ENCODE peak calls at places on chromosomes 4 and X, in seven cellular contexts. V is neural progenitor cell, J is mammary epithelial cell, H is fibroblast of lung, K is PC-3, L is HepG2, P is astrocyte. M is an unnamed sample. For H3K4me1, the result is how much of the 10 kb centered on the place peaks cover.

GRCh38 chr4:76545161-76545884 is 110.3 kb downstream of the SHROOM3 start:
- DNase-seq in V (no peak), J (peak), H (peak), K (peak), L (no peak), P (peak), M (no peak)

GRCh38 chr4:113457886-113458285 is 303.7 kb downstream of the CAMK2D start:
- DNase-seq in V (no peak), J (no peak), H (peak), K (no peak), L (no peak), P (no peak), M (no peak)

GRCh38 chr4:600850-601515 is 24.4 kb upstream of the PDE6B start:
- DNase-seq in V (no peak), J (peak), H (no peak), K (no peak), L (no peak), P (no peak), M (no peak)

GRCh38 chr4:41178372-41179085 is 35.8 kb downstream of the APBB2 start:
- DNase-seq in V (no peak), J (peak), H (peak), K (peak), L (no peak), P (peak), M (no peak)

GRCh38 chrX:125651426-125651825 is 331.8 kb downstream of the TEX13C start:
- DNase-seq in V (no peak), J (peak), H (peak), K (no peak), L (no peak), P (peak), M (no peak)

GRCh38 chrX:100606753-100607152 is 22.0 kb downstream of the TNMD start:
- DNase-seq in V (no peak), J (no peak), H (no peak), K (no peak), L (no peak), P (no peak), M (no peak)

GRCh38 chr4:93396274-93396673 is 432.3 kb upstream of the ATOH1 start:
- DNase-seq in V (no peak), J (peak), H (peak), K (peak), L (no peak), P (peak), M (no peak)

GRCh38 chrX:44162964-44163475 is 180.5 kb downstream of the EFHC2 start:
- DNase-seq in V (no peak), J (peak), H (peak), K (no peak), L (no peak), P (peak), M (no peak)

GRCh38 chr4:123248260-123248659 is 148.3 kb upstream of the SPRY1 start:
- DNase-seq in V (no peak), J (no peak), H (no peak), K (no peak), L (no peak), P (no peak), M (no peak)

GRCh38 chrX:12702509-12703091 is 88.6 kb upstream of the PRPS2 start:
- DNase-seq in V (peak), J (peak), H (no peak), K (peak), L (peak), P (no peak), M (peak)

GRCh38 chr4:100736651-100737450 is 219.0 kb upstream of the EMCN start:
- DNase-seq in V (no peak), J (peak), H (peak), K (peak), L (no peak), P (peak), M (no peak)

GRCh38 chr4:11929080-11929479 is 500.4 kb upstream of the HS3ST1 start:
- DNase-seq in V (no peak), J (no peak), H (no peak), K (no peak), L (no peak), P (no peak), M (no peak)

GRCh38 chr4:168557658-168558057 is 60.8 kb downstream of the PALLD start:
- DNase-seq in V (no peak), J (no peak), H (no peak), K (no peak), L (no peak), P (no peak), M (no peak)

GRCh38 chr4:169397762-169398161 is 127.0 kb upstream of the SH3RF1 start:
- DNase-seq in V (no peak), J (peak), H (peak), K (no peak), L (no peak), P (peak), M (no peak)

GRCh38 chr4:75995727-75996126 is 5.0 kb upstream of the SDAD1 start:
- DNase-seq in V (peak), J (peak), H (peak), K (peak), L (peak), P (peak), M (peak)

GRCh38 chr4:134202136-134202535 is 547 bp upstream of the PABPC4L start:
- DNase-seq in V (no peak), J (no peak), H (no peak), K (no peak), L (no peak), P (no peak), M (no peak)

GRCh38 chrX:78571849-78572248 is 87.3 kb downstream of the RTL3 start:
- DNase-seq in V (no peak), J (no peak), H (no peak), K (no peak), L (no peak), P (no peak), M (no peak)

GRCh38 chrX:2732076-2732475 is 19.8 kb upstream of the XG start:
- DNase-seq in V (no peak), J (no peak), H (no peak), K (no peak), L (no peak), P (no peak), M (no peak)

GRCh38 chr4:146477054-146477453 is 44.7 kb downstream of the SLC10A7 start:
- DNase-seq in V (no peak), J (no peak), H (peak), K (no peak), L (no peak), P (peak), M (no peak)

GRCh38 chr4:150569384-150569987 is 12.5 kb upstream of the MAB21L2 start:
- DNase-seq in V (no peak), J (peak), H (peak), K (peak), L (no peak), P (peak), M (no peak)

GRCh38 chr4:119795986-119796578 is 167.5 kb upstream of the PDE5A start:
- DNase-seq in V (no peak), J (no peak), H (no peak), K (no peak), L (no peak), P (no peak), M (no peak)

GRCh38 chr4:23023121-23023520 is 330.4 kb downstream of the GBA3 start:
- DNase-seq in V (no peak), J (no peak), H (peak), K (no peak), L (no peak), P (no peak), M (no peak)

GRCh38 chrX:53795583-53795982 is 109.1 kb upstream of the HUWE1 start:
- DNase-seq in V (peak), J (no peak), H (peak), K (no peak), L (no peak), P (no peak), M (no peak)

GRCh38 chr4:84968936-84969335 is 2.4 kb upstream of the WDFY3 start:
- DNase-seq in V (no peak), J (no peak), H (no peak), K (no peak), L (no peak), P (no peak), M (no peak)

GRCh38 chrX:15301924-15302323 is 13.5 kb downstream of the ASB11 start:
- DNase-seq in V (no peak), J (peak), H (no peak), K (no peak), L (no peak), P (no peak), M (peak)

GRCh38 chr4:103060453-103061148 is 16.0 kb downstream of the SLC9B2 start:
- DNase-seq in V (no peak), J (no peak), H (no peak), K (no peak), L (no peak), P (no peak), M (no peak)
- H2AFZ ChIP-seq in V (no peak), J (no peak), H (no peak), K (no peak), L (no peak), P (no peak), M (no peak)

GRCh38 chr4:109562457-109563237 is 2.6 kb downstream of the MCUB start:
- DNase-seq in V (peak), J (no peak), H (no peak), K (no peak), L (no peak), P (no peak), M (no peak)
- H3K4me1 ChIP-seq in V (under half), J (under half), H (under half), K (under half), L (under half), P (under half), M (under half)

DNA sequence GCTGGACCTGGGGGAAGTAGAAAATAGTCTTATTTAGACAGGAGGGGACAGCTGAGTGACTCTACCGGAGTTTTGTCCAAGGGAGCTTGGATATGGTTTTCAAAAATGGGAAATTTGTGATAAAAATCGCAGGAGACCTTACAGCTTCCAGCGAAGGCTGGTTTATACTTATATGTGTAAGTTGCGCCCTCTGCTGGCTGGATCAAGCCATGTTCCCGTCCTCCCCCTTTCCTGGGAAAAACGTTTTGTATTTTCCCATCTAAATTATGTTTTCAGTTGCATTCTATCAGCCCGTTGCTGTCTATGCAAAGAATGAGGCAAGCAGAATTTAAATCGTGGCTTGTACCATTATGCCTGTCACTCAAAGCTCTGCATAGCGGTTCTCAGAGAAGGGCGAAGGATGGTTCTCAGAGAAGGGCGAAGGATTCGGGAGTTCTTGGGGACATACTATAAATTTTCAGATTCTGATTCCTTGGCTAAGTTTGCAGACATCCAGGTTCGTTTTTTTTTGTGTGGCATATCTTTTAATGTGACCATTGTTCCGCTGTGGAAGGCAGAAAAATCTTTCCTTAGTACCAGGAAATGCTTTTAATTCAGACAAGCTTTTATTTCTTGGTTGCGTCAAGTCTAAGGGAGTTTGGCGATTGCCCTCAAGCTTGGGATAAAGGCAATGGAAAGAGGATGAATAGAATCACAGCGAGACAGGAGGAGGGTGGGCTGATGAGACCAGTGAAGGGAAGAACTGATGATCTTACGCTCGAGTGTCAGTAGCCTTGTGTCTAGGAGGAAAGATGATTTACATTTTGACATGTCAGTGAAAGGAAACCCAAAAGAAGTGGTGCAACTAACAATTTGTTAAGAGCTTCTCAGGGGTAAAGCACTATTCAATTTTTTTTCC is 128.5 kb upstream of the ARX start:
- DNase-seq in V (peak), J (peak), H (peak), K (peak), L (peak), P (peak), M (peak)
- TF ChIP-seq CTCF in V (peak), J (peak), H (peak), K (peak), L (peak), P (peak), M (peak)

DNA sequence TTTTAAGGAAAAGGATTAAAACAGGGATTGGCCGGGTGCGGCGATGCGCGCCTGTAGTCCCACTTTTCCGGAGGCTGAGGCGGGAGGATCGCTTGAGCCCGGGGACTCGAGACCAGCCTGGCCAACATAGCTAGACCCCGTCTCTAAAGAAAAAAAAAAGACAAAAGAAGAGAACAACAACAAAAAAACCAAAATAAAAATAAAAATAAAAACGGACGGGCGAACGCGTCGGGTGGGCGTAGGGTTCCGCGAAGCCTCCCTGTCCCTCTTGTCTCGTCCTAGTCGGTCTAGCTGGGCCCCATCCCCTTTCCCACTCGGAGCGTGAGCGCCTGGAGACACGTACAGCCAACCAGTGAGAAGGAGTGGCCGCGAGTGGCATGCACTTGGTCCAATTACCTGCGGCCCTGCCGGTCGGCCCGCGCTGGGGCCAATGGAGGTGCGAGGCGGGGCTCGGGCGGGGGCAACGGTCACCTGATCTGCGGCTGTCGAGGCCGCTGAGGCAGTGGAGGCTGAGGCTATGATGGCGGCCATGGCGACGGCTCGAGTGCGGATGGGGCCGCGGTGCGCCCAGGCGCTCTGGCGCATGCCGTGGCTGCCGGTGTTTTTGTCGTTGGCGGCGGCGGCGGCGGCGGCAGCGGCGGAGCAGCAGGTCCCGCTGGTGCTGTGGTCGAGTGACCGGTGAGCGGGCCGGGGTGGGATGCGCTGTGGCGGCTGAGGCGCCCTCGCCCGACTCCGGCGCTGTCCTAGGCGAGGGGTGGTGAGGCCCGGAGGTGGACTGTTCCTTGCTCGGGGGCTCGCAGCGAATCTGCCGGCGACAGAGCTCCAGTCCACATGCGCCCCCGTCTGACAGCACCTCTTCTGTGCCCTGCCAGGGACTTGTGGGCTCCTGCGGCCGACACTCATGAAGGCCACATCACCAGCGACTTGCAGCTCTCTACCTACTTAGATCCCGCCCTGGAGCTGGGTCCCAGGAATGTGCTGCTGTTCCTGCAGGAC is at the start of gene ATP6AP1:
- DNase-seq in V (peak), J (peak), H (peak), K (peak), L (peak), P (peak), M (peak)
- H2AFZ ChIP-seq in V (no peak), J (peak), H (no peak), K (peak), L (no peak), P (peak), M (peak)

GRCh38 chr4:148065069-148065468 is 333.2 kb downstream of the ARHGAP10 start:
- DNase-seq in V (no peak), J (peak), H (peak), K (no peak), L (no peak), P (peak), M (no peak)
- H3K4me1 ChIP-seq in V (under half), J (under half), H (under half), K (under half), L (under half), P (under half), M (under half)

GRCh38 chr4:61333490-61333889 is 133.4 kb downstream of the ADGRL3 start:
- DNase-seq in V (no peak), J (no peak), H (no peak), K (no peak), L (no peak), P (no peak), M (no peak)

GRCh38 chr4:61335364-61335763 is 135.2 kb downstream of the ADGRL3 start:
- DNase-seq in V (no peak), J (no peak), H (no peak), K (no peak), L (no peak), P (no peak), M (no peak)

GRCh38 chr4:61336488-61336887 is 136.4 kb downstream of the ADGRL3 start:
- DNase-seq in V (peak), J (no peak), H (no peak), K (no peak), L (no peak), P (no peak), M (no peak)

GRCh38 chr4:61332671-61333070 is 132.5 kb downstream of the ADGRL3 start:
- DNase-seq in V (no peak), J (no peak), H (peak), K (no peak), L (no peak), P (peak), M (no peak)

GRCh38 chr4:61336911-61337310 is 136.8 kb downstream of the ADGRL3 start:
- DNase-seq in V (peak), J (no peak), H (no peak), K (no peak), L (no peak), P (no peak), M (no peak)
- TF ChIP-seq CTCF in V (no peak), J (no peak), H (no peak), K (no peak), L (no peak), P (no peak), M (no peak)

GRCh38 chr4:78588894-78589545 is 37.5 kb downstream of the ANXA3 start:
- DNase-seq in V (no peak), J (no peak), H (peak), K (no peak), L (no peak), P (peak), M (no peak)
- H2AFZ ChIP-seq in V (no peak), J (no peak), H (no peak), K (no peak), L (no peak), P (no peak), M (no peak)

DNA sequence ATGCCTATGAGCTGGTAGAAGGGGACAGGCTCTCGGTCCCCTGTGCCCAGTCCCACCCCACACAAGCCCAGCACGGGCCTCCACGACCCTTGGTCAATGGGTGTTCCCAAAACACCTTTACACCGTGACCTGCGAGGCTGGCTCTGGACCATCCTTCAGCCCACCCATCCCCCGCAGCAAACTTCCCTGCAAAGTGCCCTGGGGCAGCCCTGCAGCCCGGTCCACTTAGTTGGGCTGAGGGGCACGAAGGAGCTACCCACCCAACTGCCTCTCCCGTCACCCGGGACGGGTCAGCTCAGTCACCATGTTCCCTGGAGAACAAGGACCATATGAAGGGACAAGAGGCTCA is 23.4 kb downstream of the WDR1 start:
- DNase-seq in V (no peak), J (no peak), H (no peak), K (no peak), L (no peak), P (no peak), M (no peak)
- H3K4me1 ChIP-seq in V (under half), J (half or more), H (under half), K (under half), L (under half), P (half or more), M (under half)

GRCh38 chrX:104045642-104046041 is 5.9 kb downstream of the H2BW2 start:
- DNase-seq in V (no peak), J (no peak), H (no peak), K (no peak), L (no peak), P (no peak), M (no peak)
- TF ChIP-seq CTCF in V (no peak), J (no peak), H (no peak), K (no peak), L (no peak), P (no peak), M (no peak)